ENCODE peak calls at places on chromosome 11, in five cellular contexts. C is IMR-90, J is neuronal stem cell, N is H9, D is mesenchymal stem cell. Q is an unnamed sample.

GRCh38 chr11:45092901-45093760 is 53.3 kb upstream of the PRDM11 start:
- DNase-seq in C (peak), J (no peak), N (peak), D (peak), Q (no peak)

GRCh38 chr11:77104727-77105126 is 2.1 kb downstream of the OMP start:
- DNase-seq in C (peak), J (no peak), N (no peak), D (no peak), Q (no peak)

GRCh38 chr11:3353066-3353465 is 25.9 kb downstream of the ZNF195 start:
- DNase-seq in C (no peak), J (no peak), N (no peak), D (no peak), Q (no peak)

GRCh38 chr11:43738600-43739409 is 58.3 kb downstream of the HSD17B12 start:
- DNase-seq in C (peak), J (no peak), N (no peak), D (peak), Q (peak)

GRCh38 chr11:110087820-110088534 is 5.2 kb upstream of the ZC3H12C start:
- DNase-seq in C (peak), J (no peak), N (no peak), D (peak), Q (no peak)

GRCh38 chr11:86041975-86042378 is 26.9 kb downstream of the PICALM start:
- DNase-seq in C (peak), J (peak), N (peak), D (peak), Q (peak)

GRCh38 chr11:32902089-32902665 is 9.6 kb downstream of the QSER1 start:
- DNase-seq in C (no peak), J (no peak), N (no peak), D (no peak), Q (no peak)

GRCh38 chr11:117931331-117931950 is 2.2 kb upstream of the TMPRSS13 start:
- DNase-seq in C (no peak), J (no peak), N (no peak), D (no peak), Q (no peak)

GRCh38 chr11:65432686-65433582 is 10.3 kb downstream of the NEAT1 start:
- DNase-seq in C (peak), J (no peak), N (no peak), D (peak), Q (peak)

GRCh38 chr11:109059402-109059801 is 362.6 kb upstream of the C11orf87 start:
- DNase-seq in C (no peak), J (no peak), N (no peak), D (no peak), Q (peak)

GRCh38 chr11:14625804-14626203 is 17.8 kb upstream of the PDE3B start:
- DNase-seq in C (no peak), J (no peak), N (no peak), D (no peak), Q (no peak)

GRCh38 chr11:13098067-13098466 is 89.0 kb downstream of the RASSF10 start:
- DNase-seq in C (no peak), J (no peak), N (peak), D (no peak), Q (peak)

GRCh38 chr11:43943931-43944751 is 1.7 kb downstream of the C11orf96 start:
- DNase-seq in C (peak), J (no peak), N (no peak), D (no peak), Q (no peak)

GRCh38 chr11:8610532-8611116 is 16.6 kb upstream of the STK33 start:
- DNase-seq in C (no peak), J (no peak), N (peak), D (no peak), Q (peak)

GRCh38 chr11:38304926-38305325 is 1706.9 kb upstream of the RAG2 start:
- DNase-seq in C (no peak), J (no peak), N (no peak), D (no peak), Q (no peak)

GRCh38 chr11:2271327-2272240 is 1.2 kb upstream of the ASCL2 start:
- DNase-seq in C (no peak), J (no peak), N (peak), D (no peak), Q (no peak)

GRCh38 chr11:390175-390574 is 3.8 kb upstream of the PKP3 start:
- DNase-seq in C (no peak), J (no peak), N (peak), D (no peak), Q (peak)

GRCh38 chr11:134716582-134716981 is 304.5 kb upstream of the B3GAT1 start:
- DNase-seq in C (no peak), J (no peak), N (no peak), D (no peak), Q (no peak)

GRCh38 chr11:60334005-60334620 is 7.1 kb downstream of the MS4A6E start:
- DNase-seq in C (peak), J (peak), N (peak), D (peak), Q (peak)

GRCh38 chr11:72766152-72766902 is 14.1 kb upstream of the ARAP1 start:
- DNase-seq in C (no peak), J (no peak), N (no peak), D (no peak), Q (no peak)

GRCh38 chr11:46435679-46436078 is 44.1 kb upstream of the CHRM4 start:
- DNase-seq in C (no peak), J (no peak), N (no peak), D (no peak), Q (no peak)

GRCh38 chr11:10450451-10451398 is 4.3 kb upstream of the AMPD3 start:
- DNase-seq in C (no peak), J (peak), N (peak), D (peak), Q (peak)

GRCh38 chr11:119338946-119339580 is 1.6 kb downstream of the C1QTNF5 start:
- DNase-seq in C (no peak), J (no peak), N (peak), D (peak), Q (no peak)

GRCh38 chr11:11988862-11989261 is 19.6 kb downstream of the DKK3 start:
- DNase-seq in C (no peak), J (no peak), N (no peak), D (no peak), Q (peak)

GRCh38 chr11:68488623-68489022 is 28.1 kb downstream of the PPP6R3 start:
- DNase-seq in C (no peak), J (no peak), N (no peak), D (no peak), Q (no peak)

GRCh38 chr11:58688779-58689503 is 42.8 kb downstream of the GLYAT start:
- DNase-seq in C (peak), J (no peak), N (no peak), D (no peak), Q (no peak)

GRCh38 chr11:66568124-66568916 is at the start of gene CTSF:
- DNase-seq in C (peak), J (no peak), N (peak), D (no peak), Q (no peak)

DNA sequence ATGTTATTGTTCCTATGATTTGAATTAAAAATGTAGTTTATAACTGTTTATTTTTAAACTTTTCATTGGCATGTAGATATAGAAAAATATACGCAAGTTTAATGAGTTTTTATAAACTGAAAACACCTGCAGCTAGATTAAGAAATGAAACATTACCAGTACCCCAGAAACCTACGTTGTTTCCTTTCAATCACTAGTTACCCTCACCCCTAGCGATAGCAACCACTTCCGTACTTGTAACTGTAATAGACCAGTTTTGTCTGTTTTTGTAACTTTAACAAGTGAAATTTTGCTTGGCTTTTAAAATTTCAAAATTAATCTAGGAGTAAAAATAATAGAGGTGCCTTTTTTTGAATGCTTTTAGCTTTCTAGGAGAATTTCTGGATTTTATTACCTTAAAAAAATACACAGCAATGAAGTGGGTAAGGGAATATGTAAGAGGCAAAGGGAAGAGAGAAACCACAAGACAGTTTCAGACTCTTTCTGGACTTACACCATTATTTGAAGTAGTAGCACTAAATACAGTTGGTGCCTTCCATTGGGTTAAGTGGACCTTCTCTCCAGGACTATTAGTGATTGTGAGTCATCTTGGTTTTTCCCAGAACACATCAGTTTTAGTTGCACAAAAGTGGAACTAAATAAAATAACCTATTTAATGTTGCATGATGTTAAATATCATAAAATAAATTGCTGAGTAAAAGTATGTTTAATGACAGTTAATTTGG is 18.7 kb upstream of the NAT10 start:
- DNase-seq in C (peak), J (no peak), N (no peak), D (peak), Q (no peak)
- H4K8ac ChIP-seq in C (no peak), J (no peak), N (no peak), D (no peak), Q (no peak)

GRCh38 chr11:57515332-57516060 is at the start of gene SLC43A1:
- DNase-seq in C (peak), J (no peak), N (peak), D (peak), Q (no peak)
- H3K18ac ChIP-seq in C (peak), J (peak), N (no peak), D (peak), Q (peak)

GRCh38 chr11:57530215-57530595 is 349 bp downstream of the TIMM10 start:
- DNase-seq in C (no peak), J (no peak), N (no peak), D (no peak), Q (no peak)
- H4K8ac ChIP-seq in C (peak), J (no peak), N (no peak), D (peak), Q (peak)

DNA sequence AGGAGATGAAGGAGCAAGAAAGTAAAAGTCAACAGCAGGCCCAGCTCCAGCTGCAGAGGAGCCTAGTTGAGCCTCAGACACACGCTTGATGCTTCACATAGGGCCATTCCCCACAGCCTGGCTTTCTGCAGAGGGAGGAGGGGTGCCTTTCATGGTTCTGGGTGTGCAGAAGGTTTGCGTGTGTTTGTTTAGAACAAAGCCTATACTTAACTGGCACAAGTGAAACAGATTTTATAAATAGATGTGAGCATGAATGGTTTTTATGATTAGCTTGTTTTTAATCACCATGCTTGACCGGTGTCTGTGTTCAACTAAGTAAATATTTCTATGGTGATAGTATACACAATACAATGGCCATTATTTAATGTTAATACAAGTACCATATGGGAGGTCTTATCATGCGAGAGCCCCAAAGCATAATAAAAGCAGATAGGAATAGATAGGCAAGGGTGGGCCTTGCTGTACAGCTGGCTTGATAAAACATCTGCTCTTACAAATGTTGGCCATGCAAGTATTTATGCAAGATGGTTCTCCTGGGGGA is 290.2 kb downstream of the ETS1 start:
- DNase-seq in C (peak), J (no peak), N (no peak), D (peak), Q (no peak)
- H3K18ac ChIP-seq in C (peak), J (no peak), N (no peak), D (peak), Q (no peak)

GRCh38 chr11:123671534-123671933 is 17.1 kb upstream of the SCN3B start:
- DNase-seq in C (no peak), J (no peak), N (no peak), D (no peak), Q (peak)
- H4K8ac ChIP-seq in C (no peak), J (no peak), N (no peak), D (no peak), Q (no peak)

DNA sequence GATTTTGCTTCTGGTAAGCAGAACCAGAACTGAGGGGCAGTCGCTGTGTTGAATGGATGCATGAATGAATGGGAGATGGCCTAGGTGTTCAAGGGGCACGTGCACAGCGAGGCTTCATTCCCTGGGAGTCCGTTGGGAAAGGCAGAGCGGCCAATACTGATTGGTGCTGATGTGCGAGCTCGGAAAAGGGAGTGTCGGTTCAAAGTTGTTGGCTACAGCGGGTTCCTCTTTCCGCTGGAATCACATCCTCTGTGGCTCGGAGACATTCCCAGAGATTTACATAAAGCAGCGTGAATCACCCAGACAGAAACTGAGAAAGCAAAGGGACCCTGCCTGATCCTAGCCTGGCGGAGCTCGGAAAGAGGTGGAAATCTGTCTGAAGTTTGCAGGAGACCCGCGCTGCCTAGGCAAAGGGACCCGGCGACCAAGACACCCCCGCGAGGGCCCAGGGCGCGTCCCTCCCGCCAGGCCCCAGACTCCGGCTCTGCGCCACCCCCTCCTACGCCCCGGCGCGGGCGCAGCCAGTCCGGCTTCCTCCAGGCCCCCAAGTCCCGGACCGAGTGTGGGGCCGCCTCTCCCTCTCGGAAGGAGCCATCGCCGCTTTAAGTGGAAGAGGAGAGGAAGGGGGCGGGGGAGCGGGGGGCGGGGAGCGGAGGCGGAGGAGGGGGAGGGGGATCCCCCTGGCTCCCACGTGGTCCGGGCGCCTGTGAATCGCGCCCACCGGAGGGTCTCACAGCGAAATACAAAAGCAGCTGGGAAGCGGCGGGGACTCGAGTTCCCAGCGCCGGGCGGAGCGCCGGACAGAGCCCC is at the start of gene FJX1:
- DNase-seq in C (peak), J (peak), N (peak), D (peak), Q (peak)
- H3K18ac ChIP-seq in C (peak), J (peak), N (peak), D (peak), Q (peak)